ENCODE peak calls at places on chromosomes 13 and 19, in nine cellular contexts. One of them, this sample, is unnamed.

GRCh38 chr19:4077800-4078683 is 11.3 kb upstream of the ZBTB7A start:
- DNase-seq in fibroblast of the aortic adventitia: no peak
- DNase-seq in breast epithelium: peak
- DNase-seq in AG10803: peak
- DNase-seq in GM06990: peak
- DNase-seq in PC-3: peak
- DNase-seq in psoas muscle: peak
- DNase-seq in stomach: peak
- DNase-seq in heart left ventricle: peak
- DNase-seq in this sample: peak

GRCh38 chr13:107299717-107300116 is 731.8 kb upstream of the ARGLU1 start:
- DNase-seq in fibroblast of the aortic adventitia: no peak
- DNase-seq in breast epithelium: no peak
- DNase-seq in AG10803: no peak
- DNase-seq in GM06990: no peak
- DNase-seq in PC-3: peak
- DNase-seq in psoas muscle: no peak
- DNase-seq in stomach: no peak
- DNase-seq in heart left ventricle: no peak
- DNase-seq in this sample: no peak

GRCh38 chr19:55590621-55591020 is 8.7 kb downstream of the FIZ1 start:
- DNase-seq in fibroblast of the aortic adventitia: no peak
- DNase-seq in breast epithelium: no peak
- DNase-seq in AG10803: no peak
- DNase-seq in GM06990: no peak
- DNase-seq in PC-3: peak
- DNase-seq in psoas muscle: no peak
- DNase-seq in stomach: no peak
- DNase-seq in heart left ventricle: no peak
- DNase-seq in this sample: no peak

GRCh38 chr19:13839938-13840750 is 36.8 kb upstream of the NANOS3 start:
- DNase-seq in fibroblast of the aortic adventitia: peak
- DNase-seq in breast epithelium: peak
- DNase-seq in AG10803: peak
- DNase-seq in GM06990: no peak
- DNase-seq in PC-3: peak
- DNase-seq in psoas muscle: peak
- DNase-seq in stomach: peak
- DNase-seq in heart left ventricle: no peak
- DNase-seq in this sample: peak

GRCh38 chr13:41740479-41740878 is 220.4 kb downstream of the VWA8 start:
- DNase-seq in fibroblast of the aortic adventitia: peak
- DNase-seq in breast epithelium: no peak
- DNase-seq in AG10803: peak
- DNase-seq in GM06990: no peak
- DNase-seq in PC-3: no peak
- DNase-seq in psoas muscle: no peak
- DNase-seq in stomach: no peak
- DNase-seq in heart left ventricle: no peak
- DNase-seq in this sample: no peak

GRCh38 chr13:99027260-99027659 is 49.4 kb upstream of the DOCK9 start:
- DNase-seq in fibroblast of the aortic adventitia: no peak
- DNase-seq in breast epithelium: no peak
- DNase-seq in AG10803: no peak
- DNase-seq in GM06990: no peak
- DNase-seq in PC-3: no peak
- DNase-seq in psoas muscle: no peak
- DNase-seq in stomach: no peak
- DNase-seq in heart left ventricle: no peak
- DNase-seq in this sample: no peak

GRCh38 chr13:43180837-43181236 is 157.5 kb downstream of the DNAJC15 start:
- DNase-seq in fibroblast of the aortic adventitia: no peak
- DNase-seq in breast epithelium: no peak
- DNase-seq in AG10803: no peak
- DNase-seq in GM06990: peak
- DNase-seq in PC-3: no peak
- DNase-seq in psoas muscle: no peak
- DNase-seq in stomach: no peak
- DNase-seq in heart left ventricle: no peak
- DNase-seq in this sample: no peak

GRCh38 chr13:27372896-27373295 is 51.5 kb upstream of the GTF3A start:
- DNase-seq in fibroblast of the aortic adventitia: no peak
- DNase-seq in breast epithelium: no peak
- DNase-seq in AG10803: no peak
- DNase-seq in GM06990: no peak
- DNase-seq in PC-3: no peak
- DNase-seq in psoas muscle: no peak
- DNase-seq in stomach: peak
- DNase-seq in heart left ventricle: no peak
- DNase-seq in this sample: peak

GRCh38 chr13:25371608-25372274 is at the start of gene ATP8A2:
- DNase-seq in fibroblast of the aortic adventitia: no peak
- DNase-seq in breast epithelium: no peak
- DNase-seq in AG10803: no peak
- DNase-seq in GM06990: no peak
- DNase-seq in PC-3: no peak
- DNase-seq in psoas muscle: no peak
- DNase-seq in stomach: no peak
- DNase-seq in heart left ventricle: no peak
- DNase-seq in this sample: no peak

GRCh38 chr13:113762538-113762937 is 3.5 kb downstream of the TMEM255B start:
- DNase-seq in fibroblast of the aortic adventitia: no peak
- DNase-seq in breast epithelium: no peak
- DNase-seq in AG10803: no peak
- DNase-seq in GM06990: no peak
- DNase-seq in PC-3: no peak
- DNase-seq in psoas muscle: no peak
- DNase-seq in stomach: peak
- DNase-seq in heart left ventricle: no peak
- DNase-seq in this sample: no peak

GRCh38 chr13:30017880-30018279 is 167.5 kb upstream of the UBL3 start:
- DNase-seq in fibroblast of the aortic adventitia: no peak
- DNase-seq in breast epithelium: no peak
- DNase-seq in AG10803: no peak
- DNase-seq in GM06990: no peak
- DNase-seq in PC-3: no peak
- DNase-seq in psoas muscle: no peak
- DNase-seq in stomach: no peak
- DNase-seq in heart left ventricle: no peak
- DNase-seq in this sample: no peak

GRCh38 chr13:50596103-50596502 is 247.4 kb downstream of the DLEU7 start:
- DNase-seq in fibroblast of the aortic adventitia: no peak
- DNase-seq in breast epithelium: no peak
- DNase-seq in AG10803: no peak
- DNase-seq in GM06990: no peak
- DNase-seq in PC-3: no peak
- DNase-seq in psoas muscle: no peak
- DNase-seq in stomach: no peak
- DNase-seq in heart left ventricle: no peak
- DNase-seq in this sample: no peak

GRCh38 chr19:37963190-37963947 is 56.4 kb downstream of the SIPA1L3 start:
- DNase-seq in fibroblast of the aortic adventitia: peak
- DNase-seq in breast epithelium: peak
- DNase-seq in AG10803: peak
- DNase-seq in GM06990: no peak
- DNase-seq in PC-3: no peak
- DNase-seq in psoas muscle: no peak
- DNase-seq in stomach: no peak
- DNase-seq in heart left ventricle: no peak
- DNase-seq in this sample: peak

GRCh38 chr19:57152921-57153320 is 7.9 kb upstream of the ZIM3 start:
- DNase-seq in fibroblast of the aortic adventitia: no peak
- DNase-seq in breast epithelium: no peak
- DNase-seq in AG10803: no peak
- DNase-seq in GM06990: no peak
- DNase-seq in PC-3: peak
- DNase-seq in psoas muscle: no peak
- DNase-seq in stomach: no peak
- DNase-seq in heart left ventricle: no peak
- DNase-seq in this sample: no peak
- H3K4me3 ChIP-seq in fibroblast of the aortic adventitia: no peak
- H3K4me3 ChIP-seq in breast epithelium: no peak
- H3K4me3 ChIP-seq in AG10803: no peak
- H3K4me3 ChIP-seq in GM06990: no peak
- H3K4me3 ChIP-seq in PC-3: no peak
- H3K4me3 ChIP-seq in psoas muscle: no peak
- H3K4me3 ChIP-seq in stomach: no peak
- H3K4me3 ChIP-seq in heart left ventricle: no peak
- H3K4me3 ChIP-seq in this sample: no peak

GRCh38 chr19:2274185-2274711 is 7.7 kb downstream of the PEAK3 start:
- DNase-seq in fibroblast of the aortic adventitia: no peak
- DNase-seq in breast epithelium: no peak
- DNase-seq in AG10803: no peak
- DNase-seq in GM06990: no peak
- DNase-seq in PC-3: no peak
- DNase-seq in psoas muscle: no peak
- DNase-seq in stomach: no peak
- DNase-seq in heart left ventricle: no peak
- DNase-seq in this sample: no peak

GRCh38 chr19:2273356-2274184 is 8.4 kb downstream of the PEAK3 start:
- DNase-seq in fibroblast of the aortic adventitia: peak
- DNase-seq in breast epithelium: no peak
- DNase-seq in AG10803: peak
- DNase-seq in GM06990: peak
- DNase-seq in PC-3: peak
- DNase-seq in psoas muscle: peak
- DNase-seq in stomach: peak
- DNase-seq in heart left ventricle: peak
- DNase-seq in this sample: peak

GRCh38 chr19:2275588-2276428 is 6.2 kb downstream of the PEAK3 start:
- DNase-seq in fibroblast of the aortic adventitia: no peak
- DNase-seq in breast epithelium: no peak
- DNase-seq in AG10803: no peak
- DNase-seq in GM06990: no peak
- DNase-seq in PC-3: no peak
- DNase-seq in psoas muscle: peak
- DNase-seq in stomach: peak
- DNase-seq in heart left ventricle: no peak
- DNase-seq in this sample: no peak

GRCh38 chr19:2276429-2276989 is 5.5 kb downstream of the PEAK3 start:
- DNase-seq in fibroblast of the aortic adventitia: no peak
- DNase-seq in breast epithelium: no peak
- DNase-seq in AG10803: no peak
- DNase-seq in GM06990: no peak
- DNase-seq in PC-3: no peak
- DNase-seq in psoas muscle: no peak
- DNase-seq in stomach: no peak
- DNase-seq in heart left ventricle: no peak
- DNase-seq in this sample: no peak

DNA sequence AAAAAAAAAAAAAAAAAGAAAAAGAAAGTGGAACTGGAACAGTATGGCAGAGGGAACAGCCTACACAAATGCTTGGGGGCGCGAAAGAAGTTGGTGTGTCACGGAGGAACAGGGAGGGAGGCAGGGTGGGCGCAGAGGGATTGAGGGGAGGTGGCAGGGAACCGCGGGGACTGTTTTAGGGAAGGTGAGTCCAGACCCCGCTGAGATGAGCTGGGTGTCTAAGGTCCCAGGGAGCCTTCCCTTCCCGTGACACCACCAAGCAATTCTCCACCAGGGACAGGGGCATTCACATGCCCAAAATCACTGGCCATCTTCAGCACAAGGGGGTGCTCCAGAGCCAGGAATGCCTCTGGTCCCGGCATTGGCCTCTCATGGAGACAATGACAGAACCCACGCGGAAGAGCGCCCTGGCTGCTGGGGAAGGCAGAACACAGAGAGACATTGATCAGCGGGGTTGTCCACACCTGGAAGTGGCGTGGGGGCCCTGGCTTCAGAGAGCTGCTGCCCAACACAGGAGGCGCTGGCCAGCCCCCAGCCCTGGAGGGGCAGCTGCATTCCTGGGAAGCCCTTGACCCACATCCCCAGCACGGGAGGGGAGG is 6.9 kb downstream of the PEAK3 start:
- DNase-seq in fibroblast of the aortic adventitia: peak
- DNase-seq in breast epithelium: peak
- DNase-seq in AG10803: peak
- DNase-seq in GM06990: no peak
- DNase-seq in PC-3: peak
- DNase-seq in psoas muscle: peak
- DNase-seq in stomach: peak
- DNase-seq in heart left ventricle: peak
- DNase-seq in this sample: peak
- TF ChIP-seq CTCF in fibroblast of the aortic adventitia: peak
- TF ChIP-seq CTCF in breast epithelium: peak
- TF ChIP-seq CTCF in AG10803: peak
- TF ChIP-seq CTCF in GM06990: peak
- TF ChIP-seq CTCF in PC-3: peak
- TF ChIP-seq CTCF in psoas muscle: peak
- TF ChIP-seq CTCF in stomach: peak
- TF ChIP-seq CTCF in heart left ventricle: peak
- TF ChIP-seq CTCF in this sample: peak

GRCh38 chr19:56839665-56840451 is 668 bp downstream of the PEG3 start:
- DNase-seq in fibroblast of the aortic adventitia: no peak
- DNase-seq in breast epithelium: peak
- DNase-seq in AG10803: peak
- DNase-seq in GM06990: no peak
- DNase-seq in PC-3: peak
- DNase-seq in psoas muscle: peak
- DNase-seq in stomach: peak
- DNase-seq in heart left ventricle: peak
- DNase-seq in this sample: no peak
- H3K4me3 ChIP-seq in fibroblast of the aortic adventitia: no peak
- H3K4me3 ChIP-seq in breast epithelium: peak
- H3K4me3 ChIP-seq in AG10803: no peak
- H3K4me3 ChIP-seq in GM06990: no peak
- H3K4me3 ChIP-seq in PC-3: peak
- H3K4me3 ChIP-seq in psoas muscle: peak
- H3K4me3 ChIP-seq in stomach: peak
- H3K4me3 ChIP-seq in heart left ventricle: peak
- H3K4me3 ChIP-seq in this sample: no peak

GRCh38 chr19:51927859-51928258 is 587 bp downstream of the ZNF613 start:
- DNase-seq in fibroblast of the aortic adventitia: no peak
- DNase-seq in breast epithelium: no peak
- DNase-seq in AG10803: no peak
- DNase-seq in GM06990: no peak
- DNase-seq in PC-3: no peak
- DNase-seq in psoas muscle: no peak
- DNase-seq in stomach: no peak
- DNase-seq in heart left ventricle: no peak
- DNase-seq in this sample: no peak

GRCh38 chr19:51931921-51932320 is 4.6 kb downstream of the ZNF613 start:
- DNase-seq in fibroblast of the aortic adventitia: no peak
- DNase-seq in breast epithelium: no peak
- DNase-seq in AG10803: no peak
- DNase-seq in GM06990: no peak
- DNase-seq in PC-3: no peak
- DNase-seq in psoas muscle: no peak
- DNase-seq in stomach: no peak
- DNase-seq in heart left ventricle: no peak
- DNase-seq in this sample: no peak

GRCh38 chr19:51921949-51922348 is 5.3 kb upstream of the ZNF613 start:
- DNase-seq in fibroblast of the aortic adventitia: no peak
- DNase-seq in breast epithelium: no peak
- DNase-seq in AG10803: no peak
- DNase-seq in GM06990: no peak
- DNase-seq in PC-3: no peak
- DNase-seq in psoas muscle: no peak
- DNase-seq in stomach: no peak
- DNase-seq in heart left ventricle: no peak
- DNase-seq in this sample: no peak

GRCh38 chr19:51926426-51926783 is 867 bp upstream of the ZNF613 start:
- DNase-seq in fibroblast of the aortic adventitia: no peak
- DNase-seq in breast epithelium: no peak
- DNase-seq in AG10803: no peak
- DNase-seq in GM06990: no peak
- DNase-seq in PC-3: no peak
- DNase-seq in psoas muscle: no peak
- DNase-seq in stomach: no peak
- DNase-seq in heart left ventricle: no peak
- DNase-seq in this sample: no peak

GRCh38 chr19:51926784-51927741 is at the start of gene ZNF613:
- DNase-seq in fibroblast of the aortic adventitia: peak
- DNase-seq in breast epithelium: peak
- DNase-seq in AG10803: peak
- DNase-seq in GM06990: peak
- DNase-seq in PC-3: peak
- DNase-seq in psoas muscle: peak
- DNase-seq in stomach: peak
- DNase-seq in heart left ventricle: peak
- DNase-seq in this sample: peak
- TF ChIP-seq CTCF in fibroblast of the aortic adventitia: peak
- TF ChIP-seq CTCF in breast epithelium: peak
- TF ChIP-seq CTCF in AG10803: peak
- TF ChIP-seq CTCF in GM06990: peak
- TF ChIP-seq CTCF in PC-3: peak
- TF ChIP-seq CTCF in psoas muscle: peak
- TF ChIP-seq CTCF in stomach: peak
- TF ChIP-seq CTCF in heart left ventricle: no peak
- TF ChIP-seq CTCF in this sample: peak

This sample was measured in cardiac fibroblast.